ENCODE peak calls at places on chromosome 4, in six cellular contexts. One of them, this sample, is unnamed.
A peak's percentile ranks its signal among the peaks of the same experiment; 100 is the strongest.

GRCh38 chr4:68873218-68873502 is 57.4 kb downstream of the UGT2B10 start:
- DNase-seq in neural progenitor cell: no peak
- DNase-seq in transverse colon: no peak
- DNase-seq in uterus: no peak
- DNase-seq in kidney: no peak
- DNase-seq in sigmoid colon: no peak
- DNase-seq in this sample: no peak

GRCh38 chr4:1192493-1193205 is 20.3 kb upstream of the SPON2 start:
- DNase-seq in neural progenitor cell: peak; percentile 28
- DNase-seq in transverse colon: peak; percentile 23
- DNase-seq in uterus: peak; percentile 39
- DNase-seq in kidney: peak; percentile 84
- DNase-seq in sigmoid colon: peak; percentile 72
- DNase-seq in this sample: no peak

GRCh38 chr4:1413221-1413663 is 7.0 kb upstream of the NKX1-1 start:
- DNase-seq in neural progenitor cell: no peak
- DNase-seq in transverse colon: no peak
- DNase-seq in uterus: no peak
- DNase-seq in kidney: peak; percentile 49
- DNase-seq in sigmoid colon: peak; percentile 28
- DNase-seq in this sample: no peak

GRCh38 chr4:72006576-72006975 is 25.2 kb upstream of the NPFFR2 start:
- DNase-seq in neural progenitor cell: no peak
- DNase-seq in transverse colon: no peak
- DNase-seq in uterus: no peak
- DNase-seq in kidney: no peak
- DNase-seq in sigmoid colon: no peak
- DNase-seq in this sample: no peak

GRCh38 chr4:80202190-80202711 is 4.9 kb downstream of the PRDM8 start:
- DNase-seq in neural progenitor cell: peak; percentile 88
- DNase-seq in transverse colon: peak; percentile 89
- DNase-seq in uterus: peak; percentile 85
- DNase-seq in kidney: peak; percentile 93
- DNase-seq in sigmoid colon: peak; percentile 95
- DNase-seq in this sample: peak; percentile 72

GRCh38 chr4:177547985-177548384 is 105.7 kb upstream of the AGA start:
- DNase-seq in neural progenitor cell: no peak
- DNase-seq in transverse colon: no peak
- DNase-seq in uterus: no peak
- DNase-seq in kidney: no peak
- DNase-seq in sigmoid colon: no peak
- DNase-seq in this sample: no peak

GRCh38 chr4:24285759-24286158 is 298.6 kb downstream of the DHX15 start:
- DNase-seq in neural progenitor cell: no peak
- DNase-seq in transverse colon: no peak
- DNase-seq in uterus: no peak
- DNase-seq in kidney: no peak
- DNase-seq in sigmoid colon: no peak
- DNase-seq in this sample: no peak

GRCh38 chr4:67122029-67122428 is 423.3 kb downstream of the CENPC start:
- DNase-seq in neural progenitor cell: peak; percentile 52
- DNase-seq in transverse colon: no peak
- DNase-seq in uterus: no peak
- DNase-seq in kidney: no peak
- DNase-seq in sigmoid colon: no peak
- DNase-seq in this sample: no peak

GRCh38 chr4:56348582-56348981 is 38.7 kb downstream of the AASDH start:
- DNase-seq in neural progenitor cell: no peak
- DNase-seq in transverse colon: no peak
- DNase-seq in uterus: no peak
- DNase-seq in kidney: no peak
- DNase-seq in sigmoid colon: no peak
- DNase-seq in this sample: no peak

DNA sequence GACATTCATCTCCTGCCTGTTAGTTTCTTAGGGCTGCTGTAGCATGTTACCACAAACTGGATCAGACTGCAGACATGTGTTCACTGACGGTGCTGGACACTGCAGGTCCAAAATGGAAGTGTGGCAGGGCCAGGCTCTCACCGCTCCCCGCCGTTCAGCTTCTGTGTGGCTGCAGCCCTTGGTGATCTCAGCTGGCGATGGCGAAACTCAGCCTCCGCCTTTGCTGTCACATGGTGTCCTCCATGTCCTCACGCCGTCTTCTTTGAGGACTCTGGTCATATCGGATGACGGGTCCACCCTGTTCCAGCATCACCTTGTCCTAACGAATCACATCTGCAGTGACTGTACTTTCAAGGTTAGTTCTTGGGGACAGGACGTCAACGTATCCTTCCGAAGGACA is 25.9 kb upstream of the HELT start:
- DNase-seq in neural progenitor cell: no peak
- DNase-seq in transverse colon: no peak
- DNase-seq in uterus: no peak
- DNase-seq in kidney: no peak
- DNase-seq in sigmoid colon: no peak
- DNase-seq in this sample: no peak
- H3K4me1 ChIP-seq in neural progenitor cell: no peaks in the 10 kb centered on the region
- H3K4me1 ChIP-seq in transverse colon: no peaks in the 10 kb centered on the region
- H3K4me1 ChIP-seq in uterus: no peaks in the 10 kb centered on the region
- H3K4me1 ChIP-seq in kidney: peaks cover 5% of the 10 kb centered on the region
- H3K4me1 ChIP-seq in sigmoid colon: no peaks in the 10 kb centered on the region
- H3K4me1 ChIP-seq in this sample: no peaks in the 10 kb centered on the region

GRCh38 chr4:73034896-73035295 is 34.6 kb downstream of the COX18 start:
- DNase-seq in neural progenitor cell: no peak
- DNase-seq in transverse colon: no peak
- DNase-seq in uterus: no peak
- DNase-seq in kidney: no peak
- DNase-seq in sigmoid colon: no peak
- DNase-seq in this sample: no peak

GRCh38 chr4:73036123-73036522 is 33.4 kb downstream of the COX18 start:
- DNase-seq in neural progenitor cell: no peak
- DNase-seq in transverse colon: no peak
- DNase-seq in uterus: no peak
- DNase-seq in kidney: no peak
- DNase-seq in sigmoid colon: no peak
- DNase-seq in this sample: no peak

GRCh38 chr4:73037057-73037456 is 32.5 kb downstream of the COX18 start:
- DNase-seq in neural progenitor cell: no peak
- DNase-seq in transverse colon: no peak
- DNase-seq in uterus: no peak
- DNase-seq in kidney: no peak
- DNase-seq in sigmoid colon: no peak
- DNase-seq in this sample: no peak
- H3K4me3 ChIP-seq in neural progenitor cell: no peak overlapping the region
- H3K4me3 ChIP-seq in transverse colon: no peak overlapping the region
- H3K4me3 ChIP-seq in uterus: no peak overlapping the region
- H3K4me3 ChIP-seq in kidney: no peak overlapping the region
- H3K4me3 ChIP-seq in sigmoid colon: no peak overlapping the region
- H3K4me3 ChIP-seq in this sample: no peak overlapping the region

GRCh38 chr4:53059253-53059652 is 197.1 kb downstream of the RASL11B start:
- DNase-seq in neural progenitor cell: no peak
- DNase-seq in transverse colon: no peak
- DNase-seq in uterus: no peak
- DNase-seq in kidney: no peak
- DNase-seq in sigmoid colon: no peak
- DNase-seq in this sample: no peak

GRCh38 chr4:53055716-53056413 is 193.7 kb downstream of the RASL11B start:
- DNase-seq in neural progenitor cell: no peak
- DNase-seq in transverse colon: no peak
- DNase-seq in uterus: no peak
- DNase-seq in kidney: no peak
- DNase-seq in sigmoid colon: no peak
- DNase-seq in this sample: no peak

GRCh38 chr4:53060278-53060677 is 198.2 kb downstream of the RASL11B start:
- DNase-seq in neural progenitor cell: no peak
- DNase-seq in transverse colon: no peak
- DNase-seq in uterus: no peak
- DNase-seq in kidney: no peak
- DNase-seq in sigmoid colon: no peak
- DNase-seq in this sample: no peak

GRCh38 chr4:53055274-53055673 is 193.2 kb downstream of the RASL11B start:
- DNase-seq in neural progenitor cell: no peak
- DNase-seq in transverse colon: no peak
- DNase-seq in uterus: no peak
- DNase-seq in kidney: no peak
- DNase-seq in sigmoid colon: no peak
- DNase-seq in this sample: peak; percentile 59

DNA sequence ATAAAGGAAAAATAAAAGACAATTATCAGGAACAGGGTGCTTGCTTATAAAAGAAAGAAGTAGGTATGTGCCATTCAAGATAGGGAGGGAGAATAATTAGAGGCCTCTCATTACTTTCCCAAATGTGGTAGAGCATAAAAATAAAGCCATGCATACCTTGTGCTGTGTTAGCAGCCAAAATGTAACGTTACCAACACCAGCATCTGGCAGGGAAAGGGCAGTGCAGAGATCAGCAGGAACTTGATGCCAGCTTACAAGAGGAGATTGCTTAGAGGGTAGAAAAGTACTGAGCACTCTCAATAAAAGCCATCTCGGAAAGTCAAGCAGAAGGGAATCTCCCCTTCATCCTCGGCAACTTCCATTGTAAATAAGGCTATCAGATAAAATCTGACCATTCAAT is 195.6 kb downstream of the RASL11B start:
- DNase-seq in neural progenitor cell: no peak
- DNase-seq in transverse colon: no peak
- DNase-seq in uterus: no peak
- DNase-seq in kidney: no peak
- DNase-seq in sigmoid colon: no peak
- DNase-seq in this sample: no peak
- TF ChIP-seq CTCF in neural progenitor cell: no peak
- TF ChIP-seq CTCF in transverse colon: no peak
- TF ChIP-seq CTCF in uterus: no peak
- TF ChIP-seq CTCF in kidney: no peak
- TF ChIP-seq CTCF in sigmoid colon: no peak
- TF ChIP-seq CTCF in this sample: no peak

GRCh38 chr4:184430163-184430562 is 44.2 kb downstream of the IRF2 start:
- DNase-seq in neural progenitor cell: no peak
- DNase-seq in transverse colon: no peak
- DNase-seq in uterus: no peak
- DNase-seq in kidney: no peak
- DNase-seq in sigmoid colon: no peak
- DNase-seq in this sample: no peak

GRCh38 chr4:184427093-184427492 is 47.3 kb downstream of the IRF2 start:
- DNase-seq in neural progenitor cell: no peak
- DNase-seq in transverse colon: no peak
- DNase-seq in uterus: no peak
- DNase-seq in kidney: no peak
- DNase-seq in sigmoid colon: no peak
- DNase-seq in this sample: no peak

GRCh38 chr4:184424993-184425758 is 49.2 kb downstream of the IRF2 start:
- DNase-seq in neural progenitor cell: no peak
- DNase-seq in transverse colon: no peak
- DNase-seq in uterus: no peak
- DNase-seq in kidney: no peak
- DNase-seq in sigmoid colon: peak; percentile 80
- DNase-seq in this sample: no peak

GRCh38 chr4:184428787-184429186 is 45.6 kb downstream of the IRF2 start:
- DNase-seq in neural progenitor cell: no peak
- DNase-seq in transverse colon: no peak
- DNase-seq in uterus: no peak
- DNase-seq in kidney: no peak
- DNase-seq in sigmoid colon: no peak
- DNase-seq in this sample: no peak

GRCh38 chr4:184427687-184428086 is 46.7 kb downstream of the IRF2 start:
- DNase-seq in neural progenitor cell: no peak
- DNase-seq in transverse colon: no peak
- DNase-seq in uterus: no peak
- DNase-seq in kidney: no peak
- DNase-seq in sigmoid colon: no peak
- DNase-seq in this sample: no peak
- H3K4me1 ChIP-seq in neural progenitor cell: peaks cover 13% of the 10 kb centered on the region
- H3K4me1 ChIP-seq in transverse colon: peaks cover 15% of the 10 kb centered on the region
- H3K4me1 ChIP-seq in uterus: no peaks in the 10 kb centered on the region
- H3K4me1 ChIP-seq in kidney: peaks cover 6% of the 10 kb centered on the region
- H3K4me1 ChIP-seq in sigmoid colon: no peaks in the 10 kb centered on the region
- H3K4me1 ChIP-seq in this sample: no peaks in the 10 kb centered on the region

GRCh38 chr4:77852892-77853495 is 9.6 kb upstream of the MRPL1 start:
- DNase-seq in neural progenitor cell: no peak
- DNase-seq in transverse colon: peak; percentile 39
- DNase-seq in uterus: no peak
- DNase-seq in kidney: no peak
- DNase-seq in sigmoid colon: no peak
- DNase-seq in this sample: no peak
- H3K4me3 ChIP-seq in neural progenitor cell: no peak overlapping the region
- H3K4me3 ChIP-seq in transverse colon: no peak overlapping the region
- H3K4me3 ChIP-seq in uterus: no peak overlapping the region
- H3K4me3 ChIP-seq in kidney: no peak overlapping the region
- H3K4me3 ChIP-seq in sigmoid colon: no peak overlapping the region
- H3K4me3 ChIP-seq in this sample: no peak overlapping the region

DNA sequence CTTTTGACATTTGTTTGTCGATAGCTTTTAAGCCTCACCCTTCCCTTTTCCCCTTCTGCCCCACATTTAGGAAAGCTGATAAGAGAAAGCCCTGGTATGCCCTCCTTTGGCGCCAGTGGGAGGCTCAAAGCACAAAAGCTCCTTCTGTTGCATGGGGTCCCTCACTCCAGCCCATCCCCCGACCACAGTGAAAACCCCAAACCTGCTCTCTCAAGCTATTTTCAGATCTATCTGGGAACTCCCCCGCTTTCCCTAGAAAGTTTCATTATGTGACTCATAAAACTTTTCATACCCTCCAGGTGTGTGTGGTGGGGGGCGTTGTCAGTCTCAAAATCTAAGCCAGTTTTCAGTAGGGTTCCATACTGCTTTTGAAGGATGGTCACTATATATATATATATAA is 259.0 kb upstream of the PCDH7 start:
- DNase-seq in neural progenitor cell: peak; percentile 51
- DNase-seq in transverse colon: no peak
- DNase-seq in uterus: no peak
- DNase-seq in kidney: no peak
- DNase-seq in sigmoid colon: no peak
- DNase-seq in this sample: no peak
- TF ChIP-seq CTCF in neural progenitor cell: no peak
- TF ChIP-seq CTCF in transverse colon: no peak
- TF ChIP-seq CTCF in uterus: no peak
- TF ChIP-seq CTCF in kidney: no peak
- TF ChIP-seq CTCF in sigmoid colon: no peak
- TF ChIP-seq CTCF in this sample: no peak